ENCODE peak calls at places on chromosomes 11 and 22, in eight cellular contexts. D is fibroblast of lung, V is PC-3, N is mammary epithelial cell, J is endothelial cell of umbilical vein, W is GM23338, A is GM12878, E is neural progenitor cell. P is an unnamed sample.

GRCh38 chr11:79121351-79121750 is 319.5 kb downstream of the TENM4 start:
- DNase-seq in W (no peak), N (no peak), J (no peak), E (peak), A (no peak), V (no peak), D (peak), P (no peak)

GRCh38 chr11:2924381-2924780 is 4.8 kb downstream of the PHLDA2 start:
- DNase-seq in W (no peak), E (no peak), V (peak), D (no peak), A (no peak), N (no peak), J (no peak), P (peak)

GRCh38 chr11:121630041-121630440 is 177.3 kb upstream of the SORL1-AS1 start:
- DNase-seq in D (peak), N (peak), A (no peak), E (no peak), V (peak), W (no peak), J (peak), P (no peak)

GRCh38 chr11:45025716-45026492 is 75.2 kb upstream of the TP53I11 start:
- DNase-seq in W (peak), D (peak), J (peak), N (no peak), E (no peak), V (no peak), A (no peak), P (no peak)

GRCh38 chr11:101477926-101478325 is 105.9 kb downstream of the TRPC6 start:
- DNase-seq in N (no peak), W (no peak), V (no peak), A (no peak), D (no peak), J (no peak), E (no peak), P (no peak)

GRCh38 chr11:36458129-36458918 is 51.7 kb downstream of the TRAF6 start:
- DNase-seq in N (no peak), V (no peak), D (no peak), A (no peak), E (no peak), W (peak), J (no peak), P (no peak)

GRCh38 chr11:57527056-57527631 is 3.4 kb downstream of the TIMM10 start:
- DNase-seq in D (peak), W (peak), E (peak), J (peak), A (no peak), V (peak), N (peak), P (peak)

GRCh38 chr22:34236527-34236926 is 316.3 kb upstream of the LARGE1 start:
- DNase-seq in D (no peak), N (peak), E (no peak), J (no peak), W (no peak), V (no peak), A (no peak), P (no peak)

GRCh38 chr11:127027000-127027399 is 26.4 kb upstream of the KIRREL3 start:
- DNase-seq in W (no peak), V (no peak), J (no peak), D (no peak), N (no peak), A (no peak), E (no peak), P (no peak)

GRCh38 chr11:2533642-2534115 is 88.9 kb downstream of the KCNQ1 start:
- DNase-seq in W (peak), N (peak), E (peak), J (peak), A (no peak), V (peak), D (peak), P (peak)

GRCh38 chr22:20117656-20118571 is 888 bp upstream of the TRMT2A start:
- DNase-seq in E (peak), N (no peak), D (peak), A (no peak), W (peak), V (no peak), J (peak), P (no peak)

GRCh38 chr22:36853407-36854099 is 7.3 kb upstream of the NCF4 start:
- DNase-seq in D (peak), N (no peak), J (peak), E (peak), W (peak), V (peak), A (no peak), P (peak)

GRCh38 chr11:116173506-116173905 is 599.3 kb downstream of the BUD13 start:
- DNase-seq in D (no peak), N (no peak), W (no peak), E (no peak), A (no peak), J (no peak), V (no peak), P (no peak)

GRCh38 chr11:119491753-119492455 is 68.9 kb upstream of the THY1 start:
- DNase-seq in N (no peak), A (no peak), W (peak), V (peak), D (peak), J (no peak), E (peak), P (no peak)

GRCh38 chr11:15309296-15309695 is 194.6 kb downstream of the INSC start:
- DNase-seq in V (no peak), J (no peak), N (peak), D (no peak), E (no peak), A (no peak), W (no peak), P (no peak)

GRCh38 chr11:3824714-3825472 is 15.9 kb downstream of the RHOG start:
- DNase-seq in E (peak), N (no peak), A (no peak), V (no peak), W (peak), J (peak), D (peak), P (no peak)

GRCh38 chr11:133160754-133161153 is 371.5 kb downstream of the OPCML start:
- DNase-seq in A (no peak), W (no peak), V (no peak), D (no peak), E (no peak), N (no peak), J (no peak), P (no peak)

GRCh38 chr22:21444701-21445436 is 22.3 kb upstream of the TMEM191C start:
- DNase-seq in A (no peak), J (no peak), D (no peak), E (no peak), W (no peak), N (no peak), V (no peak), P (no peak)

GRCh38 chr22:39574779-39575551 is 4.4 kb downstream of the CACNA1I start:
- DNase-seq in J (peak), A (no peak), D (peak), V (peak), E (no peak), N (peak), W (no peak), P (peak)

GRCh38 chr11:81959341-81959740 is 774.3 kb downstream of the FAM181B start:
- DNase-seq in E (peak), J (no peak), W (peak), V (no peak), N (no peak), D (no peak), A (no peak), P (no peak)

GRCh38 chr11:76234704-76235232 is 28.5 kb upstream of the WNT11 start:
- DNase-seq in E (no peak), D (no peak), A (no peak), N (no peak), J (no peak), V (no peak), W (no peak), P (peak)

GRCh38 chr11:12232819-12233601 is 122.6 kb downstream of the MICAL2 start:
- DNase-seq in J (peak), N (peak), D (peak), E (no peak), A (no peak), W (no peak), V (peak), P (no peak)

GRCh38 chr11:78370406-78371172 is 47.0 kb downstream of the GAB2 start:
- DNase-seq in N (no peak), D (no peak), E (no peak), J (peak), A (no peak), V (no peak), W (no peak), P (peak)

GRCh38 chr11:75140269-75141138 is 10.4 kb upstream of the SLCO2B1 start:
- DNase-seq in W (peak), D (peak), J (peak), A (peak), E (peak), N (peak), V (peak), P (peak)

GRCh38 chr22:24494535-24495364 is at the start of gene UPB1:
- DNase-seq in J (no peak), E (peak), N (no peak), V (no peak), A (no peak), D (no peak), W (peak), P (no peak)
- H3K4me3 ChIP-seq in J (no peak), E (peak), N (no peak), V (no peak), A (no peak), D (peak), W (peak), P (no peak)

GRCh38 chr11:70078796-70079616 is 889 bp downstream of the ANO1 start:
- DNase-seq in N (no peak), E (peak), W (peak), J (no peak), A (no peak), D (no peak), V (peak), P (peak)
- TF ChIP-seq EZH2 in N (no peak), E (peak), W (no peak), J (peak), A (no peak), D (peak), V (no peak), P (no peak)

GRCh38 chr22:41217553-41218157 is 12.5 kb downstream of the L3MBTL2 start:
- DNase-seq in N (no peak), E (peak), W (peak), A (no peak), V (no peak), D (peak), J (peak), P (no peak)
- H3K4me3 ChIP-seq in N (no peak), E (no peak), W (no peak), A (peak), V (no peak), D (peak), J (no peak), P (no peak)

GRCh38 chr11:20598487-20598886 is 921 bp upstream of the SLC6A5 start:
- DNase-seq in N (no peak), J (no peak), A (no peak), V (no peak), W (no peak), D (no peak), E (peak), P (no peak)

GRCh38 chr11:20599424-20600346 is at the start of gene SLC6A5:
- DNase-seq in V (peak), A (no peak), W (peak), J (peak), D (peak), N (peak), E (peak), P (peak)

GRCh38 chr11:20597137-20597923 is 2.1 kb upstream of the SLC6A5 start:
- DNase-seq in N (no peak), E (peak), V (no peak), A (no peak), J (no peak), D (no peak), W (peak), P (no peak)

GRCh38 chr11:20596629-20597129 is 2.7 kb upstream of the SLC6A5 start:
- DNase-seq in J (no peak), A (no peak), W (peak), N (peak), V (no peak), D (no peak), E (peak), P (no peak)

DNA sequence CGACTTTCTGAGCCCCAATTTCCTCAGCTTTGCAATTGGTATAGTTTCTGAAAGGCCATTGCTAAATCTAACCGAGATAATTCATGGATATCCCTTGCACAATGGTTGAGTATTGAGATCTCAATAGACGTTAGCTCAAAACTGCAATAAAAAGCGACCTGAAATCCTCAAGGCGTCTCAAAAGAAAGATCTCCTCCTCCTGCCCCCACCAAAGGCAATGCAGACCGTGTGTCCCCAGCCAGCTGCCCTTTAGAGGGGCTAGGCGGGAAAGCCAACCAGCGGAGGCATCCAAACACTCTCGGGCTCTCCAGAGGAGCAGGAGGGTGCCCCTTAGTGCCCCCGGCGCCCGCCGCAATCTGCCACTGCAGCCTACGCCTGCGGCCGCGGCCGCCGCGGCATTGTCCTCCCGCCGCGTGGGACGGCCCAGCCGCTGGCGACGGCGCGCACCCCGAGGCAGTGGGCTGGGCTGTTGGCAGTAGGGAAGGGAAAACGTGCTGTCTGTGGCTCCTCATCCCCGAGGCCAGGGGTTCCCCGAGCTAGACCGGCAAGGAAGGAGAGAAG is 1.4 kb upstream of the SLC6A5 start:
- DNase-seq in A (no peak), J (no peak), N (no peak), E (peak), D (no peak), V (no peak), W (peak), P (no peak)
- TF ChIP-seq EZH2 in A (no peak), J (peak), N (peak), E (peak), D (no peak), V (no peak), W (peak), P (no peak)

GRCh38 chr11:62081378-62082291 is 42.2 kb upstream of the INCENP start:
- DNase-seq in W (peak), N (peak), J (peak), D (peak), V (peak), E (peak), A (peak), P (peak)
- H3K4me3 ChIP-seq in W (no peak), N (no peak), J (no peak), D (peak), V (peak), E (no peak), A (peak), P (no peak)

GRCh38 chr11:7905549-7905948 is 25.5 kb downstream of the OR10A6 start:
- DNase-seq in J (no peak), V (no peak), D (no peak), E (no peak), A (no peak), N (no peak), W (peak), P (no peak)

GRCh38 chr11:7907121-7907520 is 23.9 kb downstream of the OR10A6 start:
- DNase-seq in D (peak), V (no peak), A (no peak), E (no peak), W (no peak), N (no peak), J (no peak), P (no peak)

GRCh38 chr11:7904910-7905309 is 26.2 kb downstream of the OR10A6 start:
- DNase-seq in V (peak), E (peak), J (peak), A (no peak), N (peak), W (peak), D (peak), P (no peak)

GRCh38 chr11:7906481-7906880 is 24.6 kb downstream of the OR10A6 start:
- DNase-seq in A (no peak), D (no peak), J (no peak), V (peak), E (no peak), W (peak), N (peak), P (no peak)

DNA sequence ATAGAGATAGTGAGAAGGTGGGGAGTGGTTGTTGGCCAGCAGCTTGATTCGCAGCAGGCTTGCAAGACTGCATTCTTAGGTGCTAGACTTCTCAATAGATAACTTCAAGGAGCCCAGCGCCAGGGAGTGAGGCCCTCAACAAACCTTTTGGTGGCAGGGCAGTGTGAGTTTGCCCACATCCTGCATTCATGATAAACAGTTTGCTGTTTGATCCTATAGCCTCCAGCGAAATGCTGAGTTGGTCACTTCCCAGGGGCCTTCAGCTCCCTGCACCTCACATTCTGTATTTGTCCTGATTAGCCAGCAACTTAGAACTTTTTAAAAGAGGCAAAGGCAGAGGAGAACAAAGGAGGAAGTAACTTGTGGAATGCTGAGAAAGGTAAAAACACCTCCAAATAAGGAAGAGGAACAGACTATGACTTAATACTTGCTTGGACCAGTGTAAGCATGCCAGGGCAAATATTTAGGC is 25.1 kb downstream of the OR10A6 start:
- DNase-seq in D (no peak), E (peak), A (no peak), J (no peak), N (peak), V (peak), W (peak), P (peak)
- TF ChIP-seq EZH2 in D (no peak), E (no peak), A (no peak), J (no peak), N (no peak), V (no peak), W (no peak), P (no peak)

GRCh38 chr22:46534901-46535630 is 2.4 kb downstream of the CELSR1 start:
- DNase-seq in E (no peak), A (no peak), W (no peak), N (no peak), D (no peak), J (no peak), V (no peak), P (no peak)

GRCh38 chr22:46536559-46537220 is 730 bp downstream of the CELSR1 start:
- DNase-seq in D (no peak), A (no peak), V (no peak), W (peak), J (no peak), N (no peak), E (peak), P (no peak)

GRCh38 chr22:46534177-46534776 is 3.1 kb downstream of the CELSR1 start:
- DNase-seq in N (no peak), W (no peak), J (no peak), V (no peak), E (no peak), D (no peak), A (no peak), P (no peak)

GRCh38 chr22:46537221-46537945 is at the start of gene CELSR1:
- DNase-seq in J (no peak), V (peak), A (no peak), N (peak), D (peak), E (peak), W (peak), P (peak)

GRCh38 chr22:46535876-46536558 is 1.4 kb downstream of the CELSR1 start:
- DNase-seq in N (no peak), A (no peak), E (no peak), J (no peak), D (no peak), V (no peak), W (peak), P (no peak)
- H3K4me3 ChIP-seq in N (no peak), A (no peak), E (peak), J (no peak), D (no peak), V (no peak), W (peak), P (peak)

GRCh38 chr11:69818243-69819108 is 740 bp downstream of the FGF3 start:
- DNase-seq in A (no peak), W (peak), J (no peak), V (no peak), D (no peak), N (no peak), E (peak), P (no peak)

GRCh38 chr11:69819541-69820070 is 390 bp upstream of the FGF3 start:
- DNase-seq in D (no peak), J (no peak), A (no peak), E (peak), W (peak), V (no peak), N (no peak), P (no peak)

GRCh38 chr11:69820441-69820840 is 1.2 kb upstream of the FGF3 start:
- DNase-seq in E (no peak), A (no peak), W (no peak), D (no peak), J (no peak), N (no peak), V (no peak), P (no peak)

GRCh38 chr11:69817265-69818236 is 1.7 kb downstream of the FGF3 start:
- DNase-seq in E (peak), D (no peak), W (peak), N (peak), J (no peak), A (no peak), V (peak), P (peak)

DNA sequence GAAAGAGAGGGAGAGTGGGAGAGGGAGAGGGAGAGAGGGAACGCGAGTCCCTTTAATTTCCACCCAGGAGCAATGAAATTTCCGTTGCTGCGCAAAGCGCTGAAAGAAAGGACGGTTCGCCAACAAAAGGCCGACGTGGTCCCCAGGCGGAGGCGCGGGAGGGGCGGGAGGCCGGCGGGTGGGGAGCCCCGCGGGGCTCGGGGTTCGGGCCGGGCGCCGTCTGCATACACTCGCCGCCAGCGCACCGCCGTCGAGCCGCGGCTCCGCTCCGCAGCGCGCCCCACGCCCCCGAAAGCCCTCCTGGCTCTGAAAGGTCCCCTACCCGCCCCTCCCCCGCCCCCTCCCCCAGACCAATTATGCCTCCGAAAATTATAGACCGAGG is at the start of gene FGF3:
- DNase-seq in D (no peak), N (no peak), J (no peak), V (no peak), A (no peak), W (peak), E (no peak), P (no peak)
- TF ChIP-seq EZH2 in D (no peak), N (no peak), J (no peak), V (no peak), A (no peak), W (no peak), E (peak), P (no peak)